ENCODE peak calls at places on chromosomes 12 and 14, in ten cellular contexts. L is germinal center; P is stimulated activated CD4-positive, alpha-beta T cell treated with anti-CD3 and anti-CD28 coated beads, Interleukin-1b, Interleukin-23, amount 100 ng/mL, for 24 hours; C is activated T-cell treated with anti-CD3 and anti-CD28 coated beads for 48 hours; A is adrenal gland; D is activated naive CD4-positive, alpha-beta T cell; Q is frontal cortex; N is stimulated activated CD8-positive, alpha-beta memory T cell treated with anti-CD3 and anti-CD28 coated beads, Interleukin-7, amount 100 ng/mL, for 24 hours; I is NCI-H460; V is amygdala. Y is an unnamed sample.
A peak's percentile ranks its signal among the peaks of the same experiment; 100 is the strongest.

GRCh38 chr14:77023001-77023996 is 5.2 kb downstream of the IRF2BPL start:
- DNase-seq in L (no peak), P (no peak), C (no peak), A (peak; percentile 36), D (no peak), Q (peak; percentile 41), N (no peak), I (no peak), V (no peak), Y (peak; percentile 68)

GRCh38 chr14:62443796-62444195 is 601.5 kb downstream of the KCNH5 start:
- DNase-seq in L (no peak), P (no peak), C (no peak), A (no peak), D (no peak), Q (no peak), N (no peak), I (no peak), V (no peak), Y (no peak)

GRCh38 chr12:29282452-29282851 is 98.5 kb downstream of the ERGIC2 start:
- DNase-seq in L (no peak), P (no peak), C (no peak), A (no peak), D (no peak), Q (no peak), N (no peak), I (no peak), V (no peak), Y (no peak)

GRCh38 chr12:105226219-105226618 is 9.8 kb downstream of the APPL2 start:
- DNase-seq in L (no peak), P (no peak), C (no peak), A (peak; percentile 83), D (no peak), Q (no peak), N (no peak), I (no peak), V (peak; percentile 14), Y (no peak)

GRCh38 chr12:117494833-117495714 is 133.6 kb upstream of the NOS1 start:
- DNase-seq in L (no peak), P (no peak), C (no peak), A (no peak), D (no peak), Q (no peak), N (no peak), I (no peak), V (no peak), Y (no peak)

GRCh38 chr14:89849931-89850330 is 104.6 kb downstream of the EFCAB11 start:
- DNase-seq in L (no peak), P (no peak), C (no peak), A (no peak), D (no peak), Q (no peak), N (no peak), I (no peak), V (no peak), Y (no peak)

GRCh38 chr14:105204206-105204930 is 23.3 kb upstream of the NUDT14 start:
- DNase-seq in L (no peak), P (no peak), C (no peak), A (peak; percentile 84), D (no peak), Q (peak; percentile 85), N (no peak), I (no peak), V (no peak), Y (no peak)

GRCh38 chr12:104718581-104718980 is 239.5 kb downstream of the SLC41A2 start:
- DNase-seq in L (no peak), P (no peak), C (no peak), A (peak; percentile 17), D (no peak), Q (no peak), N (no peak), I (no peak), V (no peak), Y (no peak)

GRCh38 chr12:54891717-54892478 is 37.6 kb downstream of the MUCL1 start:
- DNase-seq in L (no peak), P (no peak), C (no peak), A (no peak), D (no peak), Q (no peak), N (no peak), I (peak; percentile 59), V (no peak), Y (peak; percentile 57)

GRCh38 chr12:121751716-121752351 is 39.3 kb downstream of the TMEM120B start:
- DNase-seq in L (no peak), P (no peak), C (no peak), A (no peak), D (no peak), Q (no peak), N (no peak), I (no peak), V (no peak), Y (no peak)

GRCh38 chr12:25463005-25463404 is 90.1 kb downstream of the LMNTD1 start:
- DNase-seq in L (no peak), P (no peak), C (no peak), A (no peak), D (no peak), Q (no peak), N (no peak), I (no peak), V (no peak), Y (no peak)

GRCh38 chr14:90839024-90839888 is 23.0 kb upstream of the TTC7B start:
- DNase-seq in L (no peak), P (no peak), C (no peak), A (peak; percentile 33), D (no peak), Q (no peak), N (no peak), I (no peak), V (no peak), Y (no peak)

GRCh38 chr14:21647380-21647779 is 6.3 kb upstream of the OR4E2 start:
- DNase-seq in L (no peak), P (no peak), C (no peak), A (no peak), D (no peak), Q (no peak), N (no peak), I (no peak), V (no peak), Y (no peak)

GRCh38 chr14:105876829-105877228 is 350.4 kb downstream of the TMEM121 start:
- DNase-seq in L (no peak), P (no peak), C (no peak), A (no peak), D (no peak), Q (no peak), N (no peak), I (no peak), V (no peak), Y (no peak)

GRCh38 chr12:52050116-52050770 is 999 bp upstream of the NR4A1 start:
- DNase-seq in L (peak; percentile 20), P (no peak), C (no peak), A (peak; percentile 74), D (no peak), Q (no peak), N (no peak), I (no peak), V (no peak), Y (no peak)